ENCODE peak calls at places on chromosome 13, in six cellular contexts. Z, M, N, U, R and T are unnamed samples.
A peak's percentile ranks its signal among the peaks of the same experiment; 100 is the strongest.

GRCh38 chr13:75959861-75960481 is 323.8 kb downstream of the LMO7 start:
- DNase-seq in Z (no peak), M (no peak), N (no peak), U (no peak), R (no peak), T (peak; percentile 45)

GRCh38 chr13:111042661-111043226 is 72.4 kb upstream of the ARHGEF7 start:
- DNase-seq in Z (no peak), M (no peak), N (no peak), U (no peak), R (no peak), T (no peak)

GRCh38 chr13:85108356-85108755 is 690.9 kb downstream of the SLITRK6 start:
- DNase-seq in Z (no peak), M (no peak), N (no peak), U (no peak), R (peak; percentile 1), T (peak; percentile 13)

GRCh38 chr13:28012383-28012782 is 23.9 kb upstream of the URAD start:
- DNase-seq in Z (no peak), M (no peak), N (no peak), U (no peak), R (no peak), T (no peak)

GRCh38 chr13:98386632-98387031 is 190.3 kb downstream of the STK24 start:
- DNase-seq in Z (peak; percentile 58), M (no peak), N (no peak), U (no peak), R (no peak), T (peak; percentile 79)

GRCh38 chr13:90420683-90421082 is 926.8 kb upstream of the MIR17HG start:
- DNase-seq in Z (no peak), M (no peak), N (no peak), U (no peak), R (no peak), T (no peak)

GRCh38 chr13:113562085-113562749 is 22.3 kb upstream of the TFDP1 start:
- DNase-seq in Z (peak; percentile 95), M (peak; percentile 52), N (peak; percentile 54), U (peak; percentile 67), R (peak; percentile 58), T (peak; percentile 90)

GRCh38 chr13:36158606-36159005 is 27.4 kb upstream of the DCLK1 start:
- DNase-seq in Z (no peak), M (no peak), N (no peak), U (no peak), R (no peak), T (no peak)

GRCh38 chr13:30615851-30616311 is 1.8 kb upstream of the USPL1 start:
- DNase-seq in Z (peak; percentile 72), M (no peak), N (no peak), U (no peak), R (peak; percentile 47), T (peak; percentile 25)

GRCh38 chr13:112448621-112449544 is 72.7 kb downstream of the SPACA7 start:
- DNase-seq in Z (no peak), M (no peak), N (no peak), U (no peak), R (no peak), T (peak; percentile 48)

GRCh38 chr13:26977541-26977940 is 194.1 kb downstream of the USP12 start:
- DNase-seq in Z (peak; percentile 71), M (no peak), N (no peak), U (no peak), R (no peak), T (no peak)

GRCh38 chr13:98300956-98301641 is 124.0 kb upstream of the RNF113B start:
- DNase-seq in Z (peak; percentile 64), M (no peak), N (no peak), U (no peak), R (no peak), T (peak; percentile 22)

GRCh38 chr13:101397742-101398141 is 18.6 kb downstream of the NALCN start:
- DNase-seq in Z (no peak), M (no peak), N (peak; percentile 28), U (no peak), R (no peak), T (no peak)

GRCh38 chr13:114015608-114016295 is 41.9 kb upstream of the C13orf46 start:
- DNase-seq in Z (no peak), M (no peak), N (peak; percentile 53), U (no peak), R (no peak), T (no peak)